ENCODE peak calls at places on chromosome 13, in eight cellular contexts. F is cardiac fibroblast, I is AG09309, X is cardiac muscle cell, E is mammary epithelial cell, N is uterus, U is heart right ventricle, H is right lobe of liver. T is an unnamed sample.

GRCh38 chr13:35549481-35549880 is 73.0 kb upstream of the MAB21L1 start:
- DNase-seq in F (peak), I (peak), X (peak), E (peak), N (no peak), U (no peak), H (no peak), T (peak)

GRCh38 chr13:33080962-33081655 is 64.9 kb downstream of the KL start:
- DNase-seq in F (peak), I (no peak), X (peak), E (no peak), N (no peak), U (no peak), H (no peak), T (no peak)

GRCh38 chr13:62631614-62632013 is 1216.0 kb upstream of the PCDH20 start:
- DNase-seq in F (no peak), I (no peak), X (no peak), E (no peak), N (no peak), U (no peak), H (no peak), T (no peak)

GRCh38 chr13:59111711-59112110 is 1052.0 kb downstream of the DIAPH3 start:
- DNase-seq in F (peak), I (no peak), X (peak), E (no peak), N (no peak), U (no peak), H (no peak), T (peak)

GRCh38 chr13:51453308-51453958 is 597 bp upstream of the INTS6 start:
- DNase-seq in F (no peak), I (no peak), X (no peak), E (no peak), N (peak), U (peak), H (no peak), T (no peak)

GRCh38 chr13:112210401-112210800 is 143.5 kb downstream of the SOX1 start:
- DNase-seq in F (no peak), I (no peak), X (no peak), E (no peak), N (no peak), U (no peak), H (no peak), T (no peak)

GRCh38 chr13:41588899-41589298 is 131.5 kb downstream of the RGCC start:
- DNase-seq in F (peak), I (peak), X (peak), E (peak), N (no peak), U (no peak), H (no peak), T (peak)

GRCh38 chr13:106528711-106529414 is 6.6 kb downstream of the EFNB2 start:
- DNase-seq in F (no peak), I (no peak), X (no peak), E (no peak), N (no peak), U (no peak), H (no peak), T (no peak)

GRCh38 chr13:111919826-111920225 is 147.1 kb upstream of the SOX1 start:
- DNase-seq in F (no peak), I (no peak), X (no peak), E (no peak), N (no peak), U (no peak), H (no peak), T (no peak)

GRCh38 chr13:111857336-111857735 is 209.6 kb upstream of the SOX1 start:
- DNase-seq in F (no peak), I (no peak), X (no peak), E (no peak), N (no peak), U (no peak), H (no peak), T (no peak)

GRCh38 chr13:112776971-112777370 is 87.1 kb downstream of the ATP11A start:
- DNase-seq in F (no peak), I (no peak), X (no peak), E (no peak), N (peak), U (no peak), H (no peak), T (no peak)

GRCh38 chr13:39656325-39656677 is 839 bp downstream of the COG6 start:
- DNase-seq in F (peak), I (no peak), X (peak), E (peak), N (no peak), U (no peak), H (no peak), T (no peak)

GRCh38 chr13:25744176-25744575 is 307.6 kb downstream of the SHISA2 start:
- DNase-seq in F (no peak), I (no peak), X (peak), E (no peak), N (no peak), U (no peak), H (no peak), T (no peak)

GRCh38 chr13:46134961-46135522 is 30.2 kb upstream of the CPB2 start:
- DNase-seq in F (no peak), I (no peak), X (no peak), E (peak), N (no peak), U (no peak), H (no peak), T (no peak)

GRCh38 chr13:95724252-95724651 is 47.3 kb downstream of the DNAJC3 start:
- DNase-seq in F (peak), I (no peak), X (no peak), E (peak), N (no peak), U (no peak), H (no peak), T (no peak)

GRCh38 chr13:21124853-21125252 is 51.5 kb downstream of the SKA3 start:
- DNase-seq in F (peak), I (no peak), X (peak), E (no peak), N (no peak), U (no peak), H (no peak), T (no peak)

GRCh38 chr13:44651209-44651608 is 75.1 kb upstream of the TSC22D1 start:
- DNase-seq in F (peak), I (no peak), X (no peak), E (no peak), N (no peak), U (no peak), H (no peak), T (no peak)

GRCh38 chr13:62687727-62688126 is 1272.1 kb upstream of the PCDH20 start:
- DNase-seq in F (no peak), I (no peak), X (no peak), E (no peak), N (no peak), U (no peak), H (no peak), T (no peak)

GRCh38 chr13:44158055-44158655 is 215.5 kb upstream of the SERP2 start:
- DNase-seq in F (no peak), I (no peak), X (no peak), E (no peak), N (no peak), U (no peak), H (no peak), T (no peak)

GRCh38 chr13:41144576-41144975 is 12.0 kb upstream of the KBTBD6 start:
- DNase-seq in F (no peak), I (no peak), X (peak), E (no peak), N (no peak), U (no peak), H (no peak), T (no peak)

GRCh38 chr13:90867336-90867683 is 480.2 kb upstream of the MIR17HG start:
- DNase-seq in F (peak), I (peak), X (peak), E (peak), N (peak), U (peak), H (no peak), T (peak)

GRCh38 chr13:49457221-49457620 is 13.1 kb downstream of the SETDB2 start:
- DNase-seq in F (peak), I (no peak), X (no peak), E (no peak), N (no peak), U (no peak), H (no peak), T (no peak)

GRCh38 chr13:111177081-111177711 is 62.1 kb downstream of the ARHGEF7 start:
- DNase-seq in F (peak), I (no peak), X (peak), E (peak), N (no peak), U (peak), H (no peak), T (peak)

GRCh38 chr13:95573226-95573625 is 20.7 kb downstream of the CLDN10 start:
- DNase-seq in F (peak), I (peak), X (peak), E (peak), N (no peak), U (no peak), H (no peak), T (no peak)

GRCh38 chr13:51357928-51358595 is 18.6 kb downstream of the SERPINE3 start:
- DNase-seq in F (peak), I (no peak), X (no peak), E (no peak), N (no peak), U (no peak), H (no peak), T (no peak)

GRCh38 chr13:31970237-31970930 is 61.2 kb upstream of the FRY start:
- DNase-seq in F (peak), I (peak), X (peak), E (peak), N (no peak), U (no peak), H (no peak), T (peak)

GRCh38 chr13:31968473-31968872 is 63.1 kb upstream of the FRY start:
- DNase-seq in F (no peak), I (no peak), X (peak), E (no peak), N (no peak), U (peak), H (no peak), T (no peak)

GRCh38 chr13:31965361-31966066 is 66.1 kb upstream of the FRY start:
- DNase-seq in F (peak), I (no peak), X (peak), E (peak), N (no peak), U (no peak), H (no peak), T (peak)

GRCh38 chr13:31964168-31964567 is 67.4 kb upstream of the FRY start:
- DNase-seq in F (no peak), I (no peak), X (no peak), E (no peak), N (no peak), U (no peak), H (no peak), T (no peak)

GRCh38 chr13:31967155-31967554 is 64.4 kb upstream of the FRY start:
- DNase-seq in F (no peak), I (no peak), X (no peak), E (no peak), N (no peak), U (no peak), H (no peak), T (no peak)
- TF ChIP-seq CTCF in F (peak), I (no peak), X (peak), E (peak), N (no peak), U (peak), H (no peak), T (no peak)

GRCh38 chr13:83881031-83881727 is 1.1 kb downstream of the SLITRK1 start:
- DNase-seq in F (no peak), I (no peak), X (no peak), E (no peak), N (no peak), U (no peak), H (no peak), T (no peak)

GRCh38 chr13:83881917-83882625 is at the start of gene SLITRK1:
- DNase-seq in F (peak), I (no peak), X (peak), E (peak), N (no peak), U (peak), H (peak), T (peak)

GRCh38 chr13:83883061-83883523 is 818 bp upstream of the SLITRK1 start:
- DNase-seq in F (no peak), I (no peak), X (no peak), E (no peak), N (no peak), U (no peak), H (no peak), T (no peak)

GRCh38 chr13:83882626-83882959 is 319 bp upstream of the SLITRK1 start:
- DNase-seq in F (no peak), I (no peak), X (no peak), E (no peak), N (no peak), U (no peak), H (no peak), T (no peak)

DNA sequence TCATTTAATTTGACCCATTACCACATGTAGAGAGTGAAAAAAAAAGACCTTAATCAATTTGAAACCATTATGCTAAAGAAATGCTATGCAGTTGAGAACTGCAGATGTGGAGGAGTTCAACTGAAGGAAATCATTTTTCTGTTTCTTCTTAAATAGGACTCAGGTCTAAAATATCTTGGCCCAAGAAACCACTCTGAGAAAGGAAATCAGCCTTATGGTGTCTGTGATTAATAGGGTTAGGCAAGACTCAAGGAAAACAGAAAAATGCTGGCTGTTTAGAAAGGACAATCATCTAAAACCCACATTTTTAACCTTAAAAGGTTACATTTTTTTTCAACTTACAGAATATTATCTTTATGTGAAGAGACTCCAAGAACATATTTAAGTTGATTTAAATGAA is 1.9 kb upstream of the SLITRK1 start:
- DNase-seq in F (no peak), I (no peak), X (no peak), E (no peak), N (no peak), U (no peak), H (no peak), T (no peak)
- H3K4me3 ChIP-seq in F (no peak), I (no peak), X (no peak), E (no peak), N (no peak), U (no peak), H (no peak), T (no peak)

DNA sequence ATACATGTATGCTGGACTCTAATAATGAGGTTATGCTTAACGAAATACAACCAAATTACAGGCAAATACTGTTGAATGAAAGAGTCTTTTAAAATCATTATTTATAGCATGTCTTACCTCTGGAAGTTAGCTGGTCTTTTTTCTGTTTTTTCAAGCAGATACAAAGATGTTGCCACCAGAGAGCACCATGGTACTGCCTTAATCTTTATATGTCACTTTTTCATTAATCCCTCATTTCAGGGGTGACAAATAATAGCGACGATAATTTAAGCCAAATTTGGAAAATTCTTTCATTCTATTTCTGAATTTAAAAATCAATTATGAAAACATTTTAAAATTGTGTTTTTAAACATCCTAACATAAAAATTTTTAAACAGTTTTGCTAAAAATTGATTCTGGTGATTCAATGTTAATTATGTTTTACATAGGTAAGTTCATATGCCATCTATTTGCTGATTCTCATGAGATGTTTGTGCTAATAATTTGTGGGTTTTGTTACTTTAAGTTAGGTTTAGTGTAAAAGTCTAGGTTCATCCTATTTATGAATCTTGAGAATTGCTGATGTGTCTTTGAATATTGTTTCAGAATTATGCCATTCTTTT is 379.3 kb upstream of the SGCG start:
- DNase-seq in F (peak), I (no peak), X (peak), E (no peak), N (no peak), U (no peak), H (no peak), T (no peak)
- TF ChIP-seq CTCF in F (no peak), I (no peak), X (peak), E (no peak), N (peak), U (peak), H (peak), T (no peak)

GRCh38 chr13:109785892-109786450 is 412 bp downstream of the IRS2 start:
- DNase-seq in F (no peak), I (no peak), X (peak), E (no peak), N (no peak), U (no peak), H (no peak), T (no peak)
- H3K4me3 ChIP-seq in F (peak), I (peak), X (peak), E (peak), N (peak), U (peak), H (peak), T (peak)

T was measured in astrocyte of the cerebellum.